ENCODE peak calls at places on chromosomes 12 and 14, in four cellular contexts. H, O, A and B are unnamed samples.

GRCh38 chr12:89960607-89961394 is 252.2 kb upstream of the ATP2B1 start:
- DNase-seq in H (peak), O (no peak), A (no peak), B (no peak)

GRCh38 chr12:31323466-31324115 is 2.4 kb downstream of the SINHCAF start:
- DNase-seq in H (peak), O (peak), A (no peak), B (peak)

GRCh38 chr12:56348776-56349175 is 10.1 kb downstream of the IL23A start:
- DNase-seq in H (no peak), O (no peak), A (no peak), B (no peak)

GRCh38 chr12:6229823-6230222 is 29.6 kb downstream of the CD9 start:
- DNase-seq in H (peak), O (no peak), A (no peak), B (no peak)

GRCh38 chr12:47247418-47247817 is 167.7 kb upstream of the AMIGO2 start:
- DNase-seq in H (no peak), O (no peak), A (no peak), B (no peak)

GRCh38 chr14:88866305-88866704 is 41.9 kb downstream of the TTC8 start:
- DNase-seq in H (no peak), O (no peak), A (peak), B (no peak)

GRCh38 chr12:119780786-119781434 is 96.2 kb downstream of the CIT start:
- DNase-seq in H (peak), O (no peak), A (peak), B (peak)

GRCh38 chr12:65816086-65816485 is 8.2 kb upstream of the HMGA2 start:
- DNase-seq in H (no peak), O (no peak), A (no peak), B (no peak)

GRCh38 chr12:123013185-123014095 is 33.0 kb downstream of the ARL6IP4 start:
- DNase-seq in H (no peak), O (no peak), A (no peak), B (no peak)

DNA sequence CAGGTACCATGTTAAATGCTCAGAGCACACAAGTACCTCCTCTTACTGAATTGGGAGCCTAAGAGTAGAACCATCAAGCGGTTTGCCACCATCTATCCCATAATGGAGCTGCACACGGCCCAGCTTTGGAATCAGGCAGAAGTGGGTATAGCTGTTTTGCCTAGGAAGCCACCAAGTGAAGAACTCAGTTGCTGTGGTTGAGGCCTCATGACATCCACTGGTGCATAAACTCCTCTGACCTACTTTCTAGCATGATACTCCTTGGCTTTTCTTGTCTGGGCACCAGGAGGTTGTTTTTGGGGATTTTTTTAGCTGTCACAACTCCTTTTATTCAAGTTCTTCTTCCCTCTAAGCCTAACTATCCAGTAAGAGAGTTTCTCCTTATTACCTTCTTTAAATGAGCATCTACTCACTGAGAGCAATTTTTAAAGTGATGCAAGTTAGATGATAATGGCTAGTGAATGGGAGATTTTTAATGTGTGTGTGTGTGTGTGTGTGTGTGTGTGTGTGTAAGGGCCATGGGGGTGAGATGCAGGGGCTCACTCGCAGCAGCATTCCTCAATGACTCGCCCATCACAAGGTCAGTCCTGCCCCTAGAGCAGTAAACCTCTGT is 20.9 kb upstream of the KRAS start:
- DNase-seq in H (no peak), O (no peak), A (no peak), B (no peak)
- TF ChIP-seq EZH2 in H (no peak), O (no peak), A (no peak), B (no peak)

DNA sequence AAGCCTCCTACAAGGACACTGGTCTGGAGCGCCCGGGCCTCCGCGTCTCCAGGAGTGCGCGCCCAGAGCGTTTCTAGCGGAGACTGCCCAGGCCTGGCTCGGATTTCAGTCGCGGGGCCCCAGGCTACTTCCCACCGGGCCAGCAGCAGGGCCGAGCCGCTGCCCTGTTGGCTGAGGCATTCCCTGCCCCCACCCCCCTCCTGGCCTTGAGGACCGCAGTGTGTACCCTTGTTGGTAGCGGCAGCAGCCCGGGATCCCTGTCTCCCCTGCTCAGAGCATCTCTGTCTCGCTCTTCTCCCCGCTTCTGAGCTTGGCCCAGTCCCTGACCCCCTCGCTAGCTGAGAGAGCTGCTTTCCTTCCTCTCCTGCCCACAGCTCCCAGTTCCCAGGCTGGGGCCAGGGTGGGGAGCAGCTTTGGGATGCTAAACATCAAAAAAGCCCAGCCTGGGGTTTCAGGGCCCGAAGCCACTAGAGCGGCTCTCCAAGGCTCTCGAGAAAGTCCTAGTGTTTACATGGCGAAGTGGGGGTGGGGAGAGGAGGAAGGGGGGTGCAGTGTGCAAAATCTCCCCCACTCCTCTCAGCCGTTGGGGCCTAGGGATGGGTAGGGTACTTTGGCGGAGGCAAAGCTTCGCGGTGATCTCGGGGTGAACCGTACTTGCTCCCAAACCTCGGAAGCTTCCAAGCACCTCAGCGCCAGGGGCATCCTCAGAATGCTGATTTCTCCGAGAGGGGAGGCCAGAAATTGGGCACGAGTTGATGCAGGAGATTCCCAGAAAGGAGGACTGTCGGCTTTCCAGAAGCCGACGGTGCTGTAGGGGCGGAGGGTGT is 6.4 kb downstream of the NKX2-1 start:
- DNase-seq in H (no peak), O (no peak), A (peak), B (no peak)
- TF ChIP-seq EZH2 in H (no peak), O (no peak), A (no peak), B (peak)

GRCh38 chr14:94613720-94614644 is 1.8 kb downstream of the SERPINA3 start:
- DNase-seq in H (no peak), O (no peak), A (no peak), B (no peak)
- TF ChIP-seq EZH2 in H (no peak), O (no peak), A (no peak), B (no peak)

DNA sequence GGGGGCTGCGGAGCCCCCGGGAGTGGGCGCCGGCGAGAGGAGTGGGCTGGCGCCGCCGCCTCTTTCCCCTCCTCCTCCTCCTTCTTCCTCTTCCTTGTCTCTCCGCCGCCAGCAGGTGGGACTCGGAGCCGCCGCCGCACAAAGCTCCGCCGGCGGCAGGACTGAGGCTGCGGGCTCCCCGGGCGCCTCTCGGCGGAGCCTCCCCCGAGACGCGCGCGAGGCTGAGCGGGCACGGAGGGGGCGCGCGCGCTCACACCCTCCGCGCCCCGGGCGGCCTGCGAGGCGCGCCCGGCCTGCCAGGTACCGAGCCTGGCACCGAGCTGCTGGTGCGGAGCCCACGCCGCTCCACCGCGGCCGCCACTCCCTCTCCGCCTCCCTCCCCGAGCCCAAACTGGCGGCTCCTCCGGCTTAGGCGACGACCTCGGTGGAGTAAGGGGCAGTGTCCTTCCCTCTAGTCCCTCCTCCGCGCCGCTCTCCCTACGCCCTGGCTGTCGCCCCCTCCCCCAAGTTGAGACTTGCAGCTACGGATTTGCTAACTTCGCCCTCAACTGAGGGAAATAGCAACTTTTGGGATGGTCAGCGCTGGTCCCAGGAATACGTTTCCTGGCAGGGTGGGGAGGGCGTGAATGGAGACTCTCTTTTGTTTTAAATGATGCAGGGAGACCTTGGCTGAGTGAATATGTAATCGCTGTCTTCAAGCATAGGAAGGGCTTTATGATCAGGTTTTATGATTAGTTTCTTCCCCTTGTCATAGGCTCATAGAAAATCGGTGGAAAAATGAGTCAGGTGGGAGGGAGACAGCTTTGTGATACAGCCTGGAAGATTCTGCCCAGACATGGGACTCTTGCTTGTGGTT is 199.5 kb upstream of the CAND1 start:
- DNase-seq in H (peak), O (peak), A (peak), B (peak)
- TF ChIP-seq EZH2 in H (no peak), O (no peak), A (no peak), B (peak)